ENCODE peak calls at places on chromosomes 11 and 22, in four cellular contexts. J, X, A and D are unnamed samples.

GRCh38 chr11:70744396-70745185 is 346.3 kb downstream of the CTTN start:
- DNase-seq in J (no peak), X (no peak), A (no peak), D (no peak)

GRCh38 chr22:29310065-29310862 is 3.8 kb downstream of the GAS2L1 start:
- DNase-seq in J (no peak), X (no peak), A (no peak), D (no peak)

GRCh38 chr11:57097149-57097548 is 84.6 kb upstream of the LRRC55 start:
- DNase-seq in J (no peak), A (no peak), X (no peak), D (no peak)

GRCh38 chr22:30310881-30311771 is 15.6 kb downstream of the TBC1D10A start:
- DNase-seq in A (no peak), X (peak), J (no peak), D (no peak)

GRCh38 chr22:42978453-42979103 is 36.4 kb downstream of the PACSIN2 start:
- DNase-seq in A (no peak), J (no peak), X (peak), D (no peak)

GRCh38 chr11:60924110-60924905 is at the start of gene TMEM132A:
- DNase-seq in X (peak), J (peak), A (peak), D (no peak)

GRCh38 chr11:124898711-124899110 is 1.0 kb upstream of the ROBO4 start:
- DNase-seq in J (no peak), A (peak), X (no peak), D (no peak)

GRCh38 chr11:125950178-125950490 is 4.3 kb downstream of the VSIG10L2 start:
- DNase-seq in X (no peak), A (no peak), J (no peak), D (no peak)

GRCh38 chr11:62050716-62051115 is 73.1 kb upstream of the INCENP start:
- DNase-seq in X (no peak), A (no peak), J (no peak), D (no peak)

GRCh38 chr11:124863137-124863825 is 2.0 kb upstream of the ROBO3 start:
- DNase-seq in X (peak), J (peak), A (peak), D (no peak)

GRCh38 chr11:83721286-83721685 is 435.1 kb upstream of the CCDC90B start:
- DNase-seq in J (no peak), A (no peak), X (no peak), D (no peak)

GRCh38 chr11:46290598-46291309 is 13.3 kb downstream of the CREB3L1 start:
- DNase-seq in X (peak), A (peak), J (peak), D (no peak)

GRCh38 chr11:27613670-27613950 is 86.6 kb downstream of the BDNF start:
- DNase-seq in J (no peak), A (no peak), X (no peak), D (no peak)

GRCh38 chr22:45240137-45240809 is 421 bp downstream of the KIAA0930 start:
- DNase-seq in X (peak), A (peak), J (no peak), D (no peak)

GRCh38 chr11:112822478-112823274 is 138.5 kb upstream of the NCAM1 start:
- DNase-seq in A (no peak), X (no peak), J (no peak), D (no peak)

GRCh38 chr11:64238076-64238475 is 2.8 kb upstream of the FKBP2 start:
- DNase-seq in J (no peak), A (no peak), X (peak), D (no peak)

GRCh38 chr11:94449437-94449836 is 44.2 kb downstream of the MRE11 start:
- DNase-seq in J (peak), X (no peak), A (no peak), D (no peak)

GRCh38 chr22:24834845-24835570 is 29.0 kb downstream of the SGSM1 start:
- DNase-seq in A (no peak), J (no peak), X (peak), D (no peak)

GRCh38 chr11:111429066-111429506 is 50.0 kb upstream of the POU2AF1 start:
- DNase-seq in A (no peak), J (peak), X (peak), D (no peak)

GRCh38 chr11:72828081-72828567 is 13.9 kb downstream of the ATG16L2 start:
- DNase-seq in A (no peak), X (no peak), J (peak), D (no peak)

GRCh38 chr22:49930596-49931412 is 12.4 kb downstream of the CRELD2 start:
- DNase-seq in A (no peak), X (peak), J (peak), D (no peak)

GRCh38 chr11:65852508-65853248 is 5.3 kb downstream of the CFL1 start:
- DNase-seq in X (no peak), A (no peak), J (no peak), D (no peak)

GRCh38 chr11:12599408-12600143 is 74.6 kb upstream of the TEAD1 start:
- DNase-seq in X (peak), A (no peak), J (no peak), D (peak)

GRCh38 chr11:93902921-93903320 is 52.5 kb upstream of the VSTM5 start:
- DNase-seq in J (no peak), A (no peak), X (no peak), D (no peak)

GRCh38 chr22:42281706-42282251 is 11.3 kb upstream of the TCF20 start:
- DNase-seq in X (no peak), A (no peak), J (no peak), D (no peak)